ENCODE peak calls at places on chromosomes 3 and 15, in nine cellular contexts. One of them, this sample, is unnamed.
A peak's percentile ranks its signal among the peaks of the same experiment; 100 is the strongest.

GRCh38 chr15:70030851-70031645 is 66.7 kb downstream of the TLE3 start:
- DNase-seq in Panc1: no peak
- DNase-seq in activated gamma-delta T cell treated with Interleukin-2 at 50 U/mL for 16 hours: no peak
- DNase-seq in activated CD8-positive, alpha-beta T cell treated with anti-CD3 and anti-CD28 coated beads for 36 hours: no peak
- DNase-seq in AML-193: no peak
- DNase-seq in activated CD4-positive, alpha-beta T cell treated with anti-CD3 and anti-CD28 coated beads, Interleukin-2, amount 50 U/mL, for 24 hours: no peak
- DNase-seq in astrocyte of the spinal cord: no peak
- DNase-seq in MM.1S: no peak
- DNase-seq in NCI-H187: no peak
- DNase-seq in this sample: no peak

GRCh38 chr15:67240235-67241131 is 14.0 kb downstream of the AAGAB start:
- DNase-seq in astrocyte of the spinal cord: no peak
- DNase-seq in MM.1S: peak; percentile 61
- DNase-seq in activated CD4-positive, alpha-beta T cell treated with anti-CD3 and anti-CD28 coated beads, Interleukin-2, amount 50 U/mL, for 24 hours: no peak
- DNase-seq in NCI-H187: no peak
- DNase-seq in activated CD8-positive, alpha-beta T cell treated with anti-CD3 and anti-CD28 coated beads for 36 hours: peak; percentile 35
- DNase-seq in Panc1: no peak
- DNase-seq in AML-193: peak; percentile 30
- DNase-seq in activated gamma-delta T cell treated with Interleukin-2 at 50 U/mL for 16 hours: peak; percentile 23
- DNase-seq in this sample: peak; percentile 16

GRCh38 chr3:187550446-187550845 is 119.7 kb downstream of the SST start:
- DNase-seq in astrocyte of the spinal cord: no peak
- DNase-seq in MM.1S: no peak
- DNase-seq in activated gamma-delta T cell treated with Interleukin-2 at 50 U/mL for 16 hours: no peak
- DNase-seq in Panc1: no peak
- DNase-seq in NCI-H187: no peak
- DNase-seq in AML-193: no peak
- DNase-seq in activated CD8-positive, alpha-beta T cell treated with anti-CD3 and anti-CD28 coated beads for 36 hours: no peak
- DNase-seq in activated CD4-positive, alpha-beta T cell treated with anti-CD3 and anti-CD28 coated beads, Interleukin-2, amount 50 U/mL, for 24 hours: no peak
- DNase-seq in this sample: no peak

GRCh38 chr3:193572426-193572908 is 17.8 kb upstream of the ATP13A4 start:
- DNase-seq in Panc1: peak; percentile 56
- DNase-seq in activated gamma-delta T cell treated with Interleukin-2 at 50 U/mL for 16 hours: peak; percentile 29
- DNase-seq in MM.1S: peak; percentile 78
- DNase-seq in astrocyte of the spinal cord: peak; percentile 66
- DNase-seq in AML-193: peak; percentile 66
- DNase-seq in activated CD4-positive, alpha-beta T cell treated with anti-CD3 and anti-CD28 coated beads, Interleukin-2, amount 50 U/mL, for 24 hours: peak; percentile 26
- DNase-seq in activated CD8-positive, alpha-beta T cell treated with anti-CD3 and anti-CD28 coated beads for 36 hours: peak; percentile 63
- DNase-seq in NCI-H187: peak; percentile 2
- DNase-seq in this sample: peak; percentile 69

GRCh38 chr15:78195735-78196201 is 38.6 kb downstream of the ACSBG1 start:
- DNase-seq in activated CD8-positive, alpha-beta T cell treated with anti-CD3 and anti-CD28 coated beads for 36 hours: peak; percentile 52
- DNase-seq in astrocyte of the spinal cord: no peak
- DNase-seq in activated CD4-positive, alpha-beta T cell treated with anti-CD3 and anti-CD28 coated beads, Interleukin-2, amount 50 U/mL, for 24 hours: peak; percentile 13
- DNase-seq in activated gamma-delta T cell treated with Interleukin-2 at 50 U/mL for 16 hours: peak; percentile 34
- DNase-seq in NCI-H187: no peak
- DNase-seq in MM.1S: peak; percentile 49
- DNase-seq in AML-193: peak; percentile 11
- DNase-seq in Panc1: no peak
- DNase-seq in this sample: peak; percentile 32

GRCh38 chr3:126358038-126358815 is 1.0 kb upstream of the KLF15 start:
- DNase-seq in NCI-H187: no peak
- DNase-seq in astrocyte of the spinal cord: peak; percentile 26
- DNase-seq in activated gamma-delta T cell treated with Interleukin-2 at 50 U/mL for 16 hours: no peak
- DNase-seq in activated CD8-positive, alpha-beta T cell treated with anti-CD3 and anti-CD28 coated beads for 36 hours: peak; percentile 13
- DNase-seq in activated CD4-positive, alpha-beta T cell treated with anti-CD3 and anti-CD28 coated beads, Interleukin-2, amount 50 U/mL, for 24 hours: no peak
- DNase-seq in MM.1S: no peak
- DNase-seq in AML-193: no peak
- DNase-seq in Panc1: no peak
- DNase-seq in this sample: no peak

GRCh38 chr3:60399861-60400845 is 851.1 kb downstream of the FHIT start:
- DNase-seq in activated CD4-positive, alpha-beta T cell treated with anti-CD3 and anti-CD28 coated beads, Interleukin-2, amount 50 U/mL, for 24 hours: no peak
- DNase-seq in MM.1S: peak; percentile 91
- DNase-seq in AML-193: peak; percentile 95
- DNase-seq in activated CD8-positive, alpha-beta T cell treated with anti-CD3 and anti-CD28 coated beads for 36 hours: no peak
- DNase-seq in activated gamma-delta T cell treated with Interleukin-2 at 50 U/mL for 16 hours: no peak
- DNase-seq in Panc1: no peak
- DNase-seq in astrocyte of the spinal cord: no peak
- DNase-seq in NCI-H187: no peak
- DNase-seq in this sample: no peak

GRCh38 chr15:85741021-85741421 is 53.7 kb downstream of the KLHL25 start:
- DNase-seq in activated CD4-positive, alpha-beta T cell treated with anti-CD3 and anti-CD28 coated beads, Interleukin-2, amount 50 U/mL, for 24 hours: no peak
- DNase-seq in astrocyte of the spinal cord: no peak
- DNase-seq in Panc1: no peak
- DNase-seq in activated CD8-positive, alpha-beta T cell treated with anti-CD3 and anti-CD28 coated beads for 36 hours: no peak
- DNase-seq in MM.1S: no peak
- DNase-seq in activated gamma-delta T cell treated with Interleukin-2 at 50 U/mL for 16 hours: no peak
- DNase-seq in NCI-H187: no peak
- DNase-seq in AML-193: no peak
- DNase-seq in this sample: no peak

GRCh38 chr3:189914799-189915198 is 205.9 kb downstream of the P3H2 start:
- DNase-seq in astrocyte of the spinal cord: peak; percentile 90
- DNase-seq in AML-193: peak; percentile 87
- DNase-seq in activated gamma-delta T cell treated with Interleukin-2 at 50 U/mL for 16 hours: no peak
- DNase-seq in NCI-H187: no peak
- DNase-seq in activated CD8-positive, alpha-beta T cell treated with anti-CD3 and anti-CD28 coated beads for 36 hours: no peak
- DNase-seq in Panc1: peak; percentile 76
- DNase-seq in activated CD4-positive, alpha-beta T cell treated with anti-CD3 and anti-CD28 coated beads, Interleukin-2, amount 50 U/mL, for 24 hours: no peak
- DNase-seq in MM.1S: no peak
- DNase-seq in this sample: peak; percentile 42

GRCh38 chr3:59769132-59769531 is 719.3 kb upstream of the CFAP20DC start:
- DNase-seq in MM.1S: no peak
- DNase-seq in activated gamma-delta T cell treated with Interleukin-2 at 50 U/mL for 16 hours: no peak
- DNase-seq in Panc1: no peak
- DNase-seq in astrocyte of the spinal cord: no peak
- DNase-seq in NCI-H187: no peak
- DNase-seq in activated CD8-positive, alpha-beta T cell treated with anti-CD3 and anti-CD28 coated beads for 36 hours: no peak
- DNase-seq in AML-193: no peak
- DNase-seq in activated CD4-positive, alpha-beta T cell treated with anti-CD3 and anti-CD28 coated beads, Interleukin-2, amount 50 U/mL, for 24 hours: no peak
- DNase-seq in this sample: no peak

GRCh38 chr3:133283958-133284807 is 115.7 kb upstream of the BFSP2 start:
- DNase-seq in activated CD8-positive, alpha-beta T cell treated with anti-CD3 and anti-CD28 coated beads for 36 hours: no peak
- DNase-seq in AML-193: no peak
- DNase-seq in NCI-H187: no peak
- DNase-seq in astrocyte of the spinal cord: no peak
- DNase-seq in MM.1S: no peak
- DNase-seq in Panc1: no peak
- DNase-seq in activated gamma-delta T cell treated with Interleukin-2 at 50 U/mL for 16 hours: no peak
- DNase-seq in activated CD4-positive, alpha-beta T cell treated with anti-CD3 and anti-CD28 coated beads, Interleukin-2, amount 50 U/mL, for 24 hours: no peak
- DNase-seq in this sample: no peak